ENCODE peak calls at places on chromosome 14, in eight cellular contexts. Y is breast epithelium; M is NT2/D1; X is CD8-positive, alpha-beta memory T cell; S is effector memory CD4-positive, alpha-beta T cell; W is gastrocnemius medialis; C is body of pancreas; T is CD8-positive, alpha-beta T cell. F is an unnamed sample. For H3K9me3, the result is how much of the 10 kb centered on the place peaks cover.

GRCh38 chr14:64721391-64721791 is 17.2 kb downstream of the PLEKHG3 start:
- DNase-seq in Y (peak), M (no peak), X (no peak), S (no peak), W (peak), C (peak), T (no peak), F (no peak)

GRCh38 chr14:71166434-71166833 is 259.2 kb downstream of the PCNX1 start:
- DNase-seq in Y (no peak), M (peak), X (peak), S (no peak), W (no peak), C (peak), T (no peak), F (no peak)

GRCh38 chr14:60655898-60656754 is 6.8 kb upstream of the SIX1 start:
- DNase-seq in Y (no peak), M (no peak), X (no peak), S (no peak), W (peak), C (no peak), T (no peak), F (no peak)

GRCh38 chr14:50116986-50117385 is 614 bp upstream of the VCPKMT start:
- DNase-seq in Y (no peak), M (no peak), X (no peak), S (no peak), W (no peak), C (no peak), T (no peak), F (no peak)

GRCh38 chr14:30737916-30738315 is 115.8 kb downstream of the SCFD1 start:
- DNase-seq in Y (no peak), M (no peak), X (no peak), S (no peak), W (no peak), C (no peak), T (no peak), F (no peak)

GRCh38 chr14:88095791-88096190 is 90.9 kb downstream of the GPR65 start:
- DNase-seq in Y (no peak), M (no peak), X (no peak), S (no peak), W (no peak), C (no peak), T (no peak), F (no peak)

GRCh38 chr14:94385553-94386057 is 2.8 kb downstream of the SERPINA1 start:
- DNase-seq in Y (no peak), M (no peak), X (no peak), S (no peak), W (no peak), C (no peak), T (no peak), F (no peak)

GRCh38 chr14:44736326-44736725 is 225.4 kb downstream of the KLHL28 start:
- DNase-seq in Y (no peak), M (no peak), X (no peak), S (no peak), W (no peak), C (no peak), T (no peak), F (no peak)

GRCh38 chr14:23128969-23129758 is 10.1 kb upstream of the CEBPE start:
- DNase-seq in Y (no peak), M (no peak), X (no peak), S (no peak), W (no peak), C (no peak), T (no peak), F (no peak)

GRCh38 chr14:69611264-69612013 is at the start of gene SUSD6:
- DNase-seq in Y (peak), M (peak), X (peak), S (peak), W (peak), C (peak), T (peak), F (peak)

GRCh38 chr14:93326196-93326595 is 6.6 kb downstream of the BTBD7 start:
- DNase-seq in Y (no peak), M (no peak), X (no peak), S (no peak), W (no peak), C (no peak), T (no peak), F (no peak)

GRCh38 chr14:68460541-68460940 is 332.3 kb downstream of the ZFP36L1 start:
- DNase-seq in Y (no peak), M (no peak), X (no peak), S (no peak), W (peak), C (no peak), T (no peak), F (no peak)

GRCh38 chr14:36817071-36817930 is 155.6 kb downstream of the PAX9 start:
- DNase-seq in Y (no peak), M (no peak), X (no peak), S (no peak), W (no peak), C (no peak), T (no peak), F (no peak)

GRCh38 chr14:47277703-47278102 is 397.7 kb downstream of the MDGA2 start:
- DNase-seq in Y (no peak), M (no peak), X (no peak), S (no peak), W (no peak), C (no peak), T (no peak), F (no peak)

GRCh38 chr14:24875203-24875840 is 174.6 kb downstream of the STXBP6 start:
- DNase-seq in Y (no peak), M (no peak), X (no peak), S (no peak), W (no peak), C (no peak), T (no peak), F (no peak)

GRCh38 chr14:101017209-101017608 is 113.7 kb upstream of the RTL1 start:
- DNase-seq in Y (peak), M (peak), X (no peak), S (no peak), W (no peak), C (no peak), T (no peak), F (no peak)

GRCh38 chr14:100898935-100899840 is 4.3 kb downstream of the RTL1 start:
- DNase-seq in Y (peak), M (no peak), X (no peak), S (no peak), W (no peak), C (peak), T (no peak), F (no peak)

GRCh38 chr14:61472801-61473376 is 151.5 kb downstream of the PRKCH start:
- DNase-seq in Y (no peak), M (no peak), X (peak), S (peak), W (no peak), C (no peak), T (peak), F (peak)

GRCh38 chr14:59482471-59483331 is 1.5 kb downstream of the L3HYPDH start:
- DNase-seq in Y (no peak), M (no peak), X (no peak), S (no peak), W (no peak), C (peak), T (no peak), F (no peak)

GRCh38 chr14:104819361-104819771 is 18.5 kb downstream of the ZBTB42 start:
- DNase-seq in Y (peak), M (no peak), X (no peak), S (no peak), W (no peak), C (no peak), T (no peak), F (no peak)

GRCh38 chr14:37594916-37595808 is at the start of the genes FOXA1 and TTC6:
- DNase-seq in Y (peak), M (no peak), X (no peak), S (no peak), W (no peak), C (peak), T (no peak), F (no peak)

GRCh38 chr14:91229743-91230200 is 14.7 kb downstream of the GPR68 start:
- DNase-seq in Y (no peak), M (no peak), X (peak), S (peak), W (no peak), C (no peak), T (peak), F (no peak)

GRCh38 chr14:100904307-100905019 is 941 bp upstream of the RTL1 start:
- DNase-seq in Y (no peak), M (peak), X (no peak), S (no peak), W (no peak), C (peak), T (no peak), F (no peak)

GRCh38 chr14:68663385-68664076 is 129.3 kb downstream of the ZFP36L1 start:
- DNase-seq in Y (no peak), M (no peak), X (peak), S (no peak), W (no peak), C (no peak), T (no peak), F (no peak)

GRCh38 chr14:102906616-102907302 is 15.7 kb upstream of the AMN start:
- DNase-seq in Y (no peak), M (no peak), X (no peak), S (no peak), W (no peak), C (no peak), T (no peak), F (no peak)

GRCh38 chr14:33534636-33535035 is 416.2 kb downstream of the EGLN3 start:
- DNase-seq in Y (no peak), M (no peak), X (no peak), S (no peak), W (no peak), C (no peak), T (no peak), F (no peak)

DNA sequence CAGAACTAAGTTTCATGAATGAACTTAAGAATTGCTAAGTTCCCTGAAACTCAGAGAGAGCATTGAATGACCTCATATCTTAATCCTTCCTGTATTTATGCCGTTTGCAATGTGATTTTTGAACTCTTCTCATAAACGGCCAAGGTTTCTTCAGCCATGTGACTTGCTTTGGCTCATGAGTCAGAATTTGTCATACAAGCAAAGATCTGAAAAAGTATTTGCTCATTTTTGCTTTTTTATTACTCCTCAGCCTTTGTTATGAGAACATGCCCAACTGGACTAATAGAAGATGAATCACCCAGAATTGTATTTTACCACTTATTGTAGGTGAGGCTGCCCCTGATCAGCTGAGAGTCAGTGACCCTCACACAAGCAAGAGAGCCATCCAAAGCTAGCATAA is 693.8 kb downstream of the BCL11B start:
- DNase-seq in Y (no peak), M (no peak), X (no peak), S (no peak), W (no peak), C (no peak), T (no peak), F (no peak)
- H3K9me3 ChIP-seq in Y (under half), M (under half), X (under half), S (under half), W (under half), C (under half), T (under half), F (under half)

GRCh38 chr14:106327234-106327633 is 800.9 kb downstream of the TMEM121 start:
- DNase-seq in Y (no peak), M (no peak), X (no peak), S (no peak), W (no peak), C (no peak), T (no peak), F (no peak)
- H3K9me3 ChIP-seq in Y (under half), M (under half), X (under half), S (under half), W (under half), C (under half), T (under half), F (under half)

DNA sequence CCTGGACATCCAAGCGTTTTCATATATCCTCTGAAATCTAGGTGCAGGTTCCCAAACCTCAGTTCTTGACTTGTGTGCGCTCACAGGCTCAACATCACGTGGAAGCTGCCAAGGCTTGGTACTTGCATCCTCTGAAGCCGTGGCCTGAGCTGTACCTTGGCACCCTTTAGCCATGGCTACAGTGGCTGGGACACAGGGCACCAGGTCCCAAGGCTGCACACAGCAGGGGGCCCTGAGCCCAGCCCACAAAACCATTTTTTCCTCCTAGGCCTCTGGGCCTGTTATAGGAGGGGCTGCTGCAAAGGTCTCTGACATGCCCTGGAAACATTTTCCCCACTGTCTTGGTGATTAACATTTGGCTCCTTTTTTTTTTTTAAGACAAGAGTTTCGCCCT is 11.6 kb upstream of the FAM177A1 start:
- DNase-seq in Y (no peak), M (no peak), X (no peak), S (no peak), W (no peak), C (no peak), T (no peak), F (no peak)
- H3K9me3 ChIP-seq in Y (under half), M (under half), X (under half), S (under half), W (under half), C (under half), T (under half), F (under half)

GRCh38 chr14:52175982-52176502 is 91.5 kb upstream of the PTGDR start:
- DNase-seq in Y (no peak), M (no peak), X (peak), S (no peak), W (peak), C (no peak), T (peak), F (no peak)
- H3K9me3 ChIP-seq in Y (under half), M (under half), X (under half), S (under half), W (under half), C (under half), T (under half), F (under half)

GRCh38 chr14:78173266-78174001 is 3.3 kb downstream of the NRXN3 start:
- DNase-seq in Y (no peak), M (no peak), X (no peak), S (no peak), W (no peak), C (no peak), T (no peak), F (no peak)
- H3K9me3 ChIP-seq in Y (under half), M (under half), X (under half), S (under half), W (under half), C (under half), T (under half), F (under half)

DNA sequence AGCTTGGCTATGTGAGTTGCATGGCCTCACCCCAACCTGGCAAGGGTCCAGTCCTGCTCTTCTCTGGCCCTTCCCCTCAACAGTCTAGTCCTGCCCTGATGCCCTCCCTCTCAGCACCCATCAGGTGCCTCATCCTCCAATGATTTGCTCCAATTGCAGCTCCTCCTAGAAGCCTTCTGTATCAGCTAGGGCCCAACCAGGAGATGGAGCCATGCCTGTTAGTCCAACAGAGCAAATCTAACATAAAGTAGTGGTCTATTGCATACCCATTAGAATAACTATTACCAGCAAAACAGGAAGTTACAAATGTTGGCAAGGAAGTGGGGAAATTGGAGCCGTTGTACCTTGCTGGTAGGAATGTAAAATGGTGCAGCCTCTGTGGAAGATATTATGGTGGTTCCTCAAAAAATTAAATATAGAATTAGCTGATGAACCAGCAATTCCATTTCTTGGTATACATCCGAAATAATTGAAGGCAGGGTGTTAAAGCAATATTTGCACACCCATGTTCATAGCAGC is 163.5 kb downstream of the VRK1 start:
- DNase-seq in Y (no peak), M (no peak), X (no peak), S (no peak), W (no peak), C (no peak), T (no peak), F (no peak)
- H3K9me3 ChIP-seq in Y (under half), M (under half), X (under half), S (under half), W (under half), C (under half), T (under half), F (under half)

DNA sequence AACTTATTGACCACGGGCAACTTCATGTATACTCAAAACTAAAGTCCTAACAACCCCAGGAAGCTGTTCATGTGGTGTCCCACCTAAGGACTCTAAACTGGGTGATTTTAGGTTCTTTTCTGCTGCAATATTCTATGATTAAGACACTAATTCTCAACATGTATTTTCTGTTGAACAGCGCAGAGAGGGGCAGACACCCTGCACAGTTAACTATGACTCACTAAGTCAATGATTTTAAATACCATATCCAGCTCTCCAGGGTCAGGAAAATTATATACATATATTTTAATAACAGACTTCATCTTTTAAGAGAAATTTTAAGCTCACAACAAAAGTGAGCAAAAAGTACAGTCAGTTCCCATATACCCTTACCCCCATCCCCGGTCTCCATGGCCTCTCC is 85.0 kb downstream of the FOXN3 start:
- DNase-seq in Y (no peak), M (no peak), X (no peak), S (no peak), W (no peak), C (no peak), T (no peak), F (no peak)
- H3K9me3 ChIP-seq in Y (under half), M (under half), X (under half), S (under half), W (under half), C (under half), T (under half), F (under half)

GRCh38 chr14:74697543-74697942 is 15.3 kb downstream of the AREL1 start:
- DNase-seq in Y (no peak), M (no peak), X (no peak), S (no peak), W (no peak), C (no peak), T (no peak), F (no peak)

GRCh38 chr14:74697976-74698375 is 14.9 kb downstream of the AREL1 start:
- DNase-seq in Y (no peak), M (no peak), X (no peak), S (no peak), W (no peak), C (no peak), T (no peak), F (no peak)

GRCh38 chr14:74695406-74695805 is 17.5 kb downstream of the AREL1 start:
- DNase-seq in Y (no peak), M (no peak), X (no peak), S (no peak), W (no peak), C (no peak), T (no peak), F (no peak)

GRCh38 chr14:74698894-74699293 is 14.0 kb downstream of the AREL1 start:
- DNase-seq in Y (no peak), M (no peak), X (no peak), S (no peak), W (no peak), C (no peak), T (no peak), F (no peak)

GRCh38 chr14:74698471-74698870 is 14.4 kb downstream of the AREL1 start:
- DNase-seq in Y (no peak), M (no peak), X (no peak), S (no peak), W (no peak), C (no peak), T (no peak), F (no peak)
- H3K9me3 ChIP-seq in Y (under half), M (under half), X (under half), S (under half), W (under half), C (under half), T (under half), F (under half)

DNA sequence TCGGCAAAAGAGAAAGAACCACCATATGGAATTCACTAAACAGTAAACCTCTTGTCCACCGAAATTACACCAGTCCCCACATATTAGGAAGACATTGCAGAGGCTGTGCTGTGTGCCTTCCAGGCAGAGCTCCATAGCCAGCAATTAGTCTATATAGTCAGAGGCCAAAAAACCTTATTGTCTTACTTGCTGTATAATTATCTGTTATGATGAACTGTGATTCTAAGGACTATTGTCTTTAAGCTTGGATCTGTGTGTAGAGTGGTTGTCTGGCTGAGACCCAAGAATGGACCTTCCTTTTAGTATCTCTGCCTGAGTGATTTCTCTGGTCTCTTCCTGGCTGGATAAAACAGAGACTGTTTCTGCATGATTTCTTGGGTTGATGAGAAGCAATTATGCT is 465.4 kb downstream of the PRKD1 start:
- DNase-seq in Y (no peak), M (no peak), X (no peak), S (no peak), W (no peak), C (no peak), T (no peak), F (no peak)
- H3K9me3 ChIP-seq in Y (under half), M (under half), X (under half), S (under half), W (under half), C (under half), T (under half), F (under half)

F was measured in T-helper 17 cell.